ENCODE peak calls at places on chromosomes 5 and 9, in six cellular contexts. S is K562, G is A549, D is GM12878, Q is HepG2, U is upper lobe of left lung. M is an unnamed sample.

GRCh38 chr5:40616791-40617190 is 62.9 kb upstream of the PTGER4 start:
- ATAC-seq in S (no peak), G (no peak), U (peak), Q (no peak), D (no peak), M (no peak)

GRCh38 chr9:130624154-130624553 is 40.2 kb upstream of the PRDM12 start:
- ATAC-seq in S (peak), U (no peak), D (no peak), G (peak), Q (peak), M (no peak)

GRCh38 chr5:110072646-110073045 is 382.9 kb downstream of the MAN2A1 start:
- ATAC-seq in G (no peak), D (no peak), S (no peak), Q (no peak), U (no peak), M (no peak)

GRCh38 chr9:123387686-123388085 is 31.7 kb downstream of the CRB2 start:
- ATAC-seq in G (no peak), U (no peak), Q (no peak), S (no peak), D (no peak), M (no peak)

GRCh38 chr9:82254646-82255367 is 266.2 kb downstream of the SPATA31D1 start:
- ATAC-seq in D (no peak), S (no peak), G (no peak), U (no peak), Q (no peak), M (no peak)

GRCh38 chr9:26346942-26347477 is 545.6 kb downstream of the CAAP1 start:
- ATAC-seq in G (no peak), Q (no peak), S (no peak), U (no peak), D (no peak), M (no peak)

GRCh38 chr5:82393951-82394350 is 115.8 kb upstream of the RPS23 start:
- ATAC-seq in D (no peak), G (no peak), Q (no peak), S (peak), U (no peak), M (no peak)

GRCh38 chr5:127887282-127887681 is 184.1 kb downstream of the CCDC192 start:
- ATAC-seq in G (no peak), U (no peak), S (no peak), D (no peak), Q (no peak), M (no peak)

GRCh38 chr5:4042311-4042710 is 446.7 kb downstream of the IRX1 start:
- ATAC-seq in D (no peak), Q (no peak), S (no peak), G (no peak), U (no peak), M (no peak)

GRCh38 chr9:2691212-2691611 is 26.1 kb upstream of the KCNV2 start:
- ATAC-seq in D (no peak), G (no peak), Q (no peak), U (no peak), S (no peak), M (no peak)

GRCh38 chr9:122498883-122499288 is 11.7 kb upstream of the OR1J2 start:
- ATAC-seq in Q (peak), S (peak), U (peak), D (peak), G (peak), M (no peak)

GRCh38 chr9:34646211-34647083 is at the start of gene GALT:
- ATAC-seq in D (peak), Q (peak), S (peak), U (peak), G (peak), M (peak)
- TF ChIP-seq POLR2A in D (peak), Q (peak), S (peak), U (peak), G (peak), M (peak)

GRCh38 chr9:129598089-129598596 is 22.8 kb downstream of the C9orf50 start:
- ATAC-seq in Q (no peak), D (peak), U (no peak), S (no peak), G (no peak), M (no peak)

GRCh38 chr9:129595323-129595741 is 25.6 kb downstream of the C9orf50 start:
- ATAC-seq in U (no peak), Q (no peak), D (no peak), S (peak), G (no peak), M (no peak)

GRCh38 chr9:129595903-129596540 is 24.9 kb downstream of the C9orf50 start:
- ATAC-seq in D (peak), G (no peak), U (peak), Q (peak), S (peak), M (no peak)

GRCh38 chr9:129596541-129597328 is 24.2 kb downstream of the C9orf50 start:
- ATAC-seq in G (peak), U (peak), Q (peak), D (peak), S (peak), M (peak)

GRCh38 chr9:129597355-129598088 is 23.4 kb downstream of the C9orf50 start:
- ATAC-seq in S (no peak), D (peak), G (peak), Q (peak), U (peak), M (peak)
- TF ChIP-seq EP300 in S (no peak), D (no peak), G (peak), Q (peak), U (no peak), M (no peak)

DNA sequence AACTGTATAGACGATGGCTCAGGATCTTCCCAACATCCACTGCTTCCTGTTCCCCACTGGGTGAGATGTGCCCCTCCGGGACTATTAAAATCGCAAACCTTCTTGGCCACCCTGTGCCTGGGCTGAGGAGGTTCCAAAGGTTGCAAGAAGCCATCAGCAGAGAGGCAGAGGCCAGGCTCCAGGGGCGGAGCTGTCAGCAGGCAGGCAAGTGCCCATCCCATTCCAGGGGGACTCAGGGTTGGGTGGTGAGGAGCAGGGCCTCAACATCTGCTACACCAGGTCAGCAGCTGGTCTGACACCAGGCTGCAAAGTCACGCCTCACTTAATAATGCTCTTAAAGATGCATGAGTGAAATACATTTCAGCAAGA is 2.2 kb downstream of the BTNL3 start:
- ATAC-seq in Q (no peak), D (no peak), G (no peak), S (no peak), U (no peak), M (no peak)
- TF ChIP-seq POLR2A in Q (no peak), D (no peak), G (no peak), S (no peak), U (no peak), M (no peak)

GRCh38 chr9:94937214-94937903 is 210.9 kb downstream of the AOPEP start:
- ATAC-seq in G (peak), Q (no peak), S (peak), D (no peak), U (peak), M (no peak)
- TF ChIP-seq EP300 in G (no peak), Q (no peak), S (peak), D (no peak), U (no peak), M (no peak)

GRCh38 chr9:137606005-137606601 is 617 bp downstream of the ARRDC1 start:
- ATAC-seq in S (peak), D (peak), Q (peak), G (peak), U (peak), M (peak)
- TF ChIP-seq POLR2A in S (no peak), D (no peak), Q (peak), G (no peak), U (no peak), M (no peak)

DNA sequence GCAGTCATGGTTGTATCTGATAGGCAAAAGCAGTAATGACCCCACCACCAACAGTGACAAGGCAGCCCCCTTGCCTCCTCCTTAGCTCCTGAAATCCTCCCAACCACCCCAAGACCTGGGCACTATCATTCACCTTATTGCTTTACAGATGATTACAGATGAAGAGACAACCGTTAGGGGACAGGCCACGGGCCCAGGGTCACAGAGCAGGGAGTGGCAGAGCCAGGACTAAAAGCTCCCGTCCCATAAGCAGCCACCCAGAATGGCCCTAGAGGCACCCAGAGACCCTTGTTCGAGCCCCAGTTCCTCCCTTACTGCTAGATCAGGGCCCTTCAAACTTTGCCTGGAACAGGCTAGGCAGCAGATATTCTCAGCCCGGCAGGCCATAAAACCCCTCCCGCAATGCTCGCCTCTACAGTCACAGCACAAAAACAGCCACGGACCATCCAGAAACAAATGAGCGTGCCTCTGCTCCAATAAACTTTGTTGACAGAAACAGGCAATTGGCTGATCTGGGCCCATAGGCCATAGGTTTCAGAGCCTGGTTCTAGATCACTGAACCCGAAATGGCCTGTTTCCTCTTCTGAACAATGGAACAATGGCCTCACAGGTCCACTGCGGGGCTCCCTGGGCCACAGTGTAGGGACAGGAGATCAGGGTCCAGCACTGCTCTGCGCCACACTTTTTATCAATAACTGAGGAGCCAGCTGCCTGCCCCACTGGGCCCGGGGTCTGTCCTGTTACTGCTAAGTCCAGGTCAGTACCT is 67.0 kb downstream of the LRSAM1 start:
- ATAC-seq in S (no peak), D (peak), Q (no peak), U (no peak), G (no peak), M (no peak)
- TF ChIP-seq EP300 in S (no peak), D (no peak), Q (no peak), U (no peak), G (no peak), M (no peak)

GRCh38 chr5:134525687-134526482 is 415 bp downstream of the JADE2 start:
- ATAC-seq in D (peak), G (peak), Q (peak), S (peak), U (peak), M (peak)
- TF ChIP-seq POLR2A in D (peak), G (peak), Q (peak), S (no peak), U (peak), M (no peak)

GRCh38 chr9:4489919-4490704 is at the start of gene SLC1A1:
- ATAC-seq in U (peak), D (peak), G (peak), Q (peak), S (no peak), M (peak)
- TF ChIP-seq EP300 in U (no peak), D (peak), G (no peak), Q (no peak), S (no peak), M (no peak)

DNA sequence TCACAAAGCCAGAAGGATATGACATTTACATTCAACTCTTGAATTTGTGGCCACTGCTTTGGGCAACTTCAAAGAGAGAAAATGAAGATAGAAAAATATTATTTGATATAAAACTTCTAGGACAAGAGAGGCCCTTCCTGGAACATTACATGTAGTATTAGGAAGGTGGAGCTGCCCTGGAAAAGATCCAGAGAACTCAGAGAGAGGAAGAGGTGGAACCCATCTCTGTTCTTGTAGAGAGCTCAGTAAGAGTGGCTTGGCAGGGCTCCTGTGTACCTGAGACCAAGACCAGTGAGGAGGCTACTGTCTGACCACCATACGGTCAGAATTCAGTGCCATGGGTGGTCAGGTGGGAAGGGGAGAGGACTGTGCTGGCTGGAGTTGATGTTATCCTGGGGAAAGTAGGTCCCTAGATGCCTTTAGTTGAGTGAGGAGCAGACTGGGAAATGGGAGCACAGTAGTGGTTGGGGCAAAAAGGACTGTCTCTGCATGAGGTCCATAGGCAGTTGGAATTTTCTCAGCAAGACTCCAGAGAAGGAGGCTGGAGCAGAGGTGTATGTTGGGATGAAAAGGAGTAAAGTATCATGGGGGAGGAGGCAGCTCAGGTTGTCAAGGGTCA is 7.6 kb downstream of the TGFBI start:
- ATAC-seq in D (no peak), U (no peak), S (no peak), G (no peak), Q (no peak), M (no peak)
- TF ChIP-seq POLR2A in D (no peak), U (no peak), S (no peak), G (no peak), Q (no peak), M (no peak)